ENCODE peak calls at places on chromosomes 5 and 9, in four cellular contexts. One of them, this sample, is unnamed.

GRCh38 chr5:22708770-22709328 is 144.3 kb downstream of the CDH12 start:
- DNase-seq in cardiac fibroblast: no peak
- DNase-seq in AG04449: no peak
- DNase-seq in skeletal muscle cell: no peak
- DNase-seq in this sample: no peak

GRCh38 chr9:126864771-126865170 is 4.3 kb downstream of the ZBTB34 start:
- DNase-seq in AG04449: no peak
- DNase-seq in cardiac fibroblast: no peak
- DNase-seq in skeletal muscle cell: no peak
- DNase-seq in this sample: no peak

GRCh38 chr5:164206196-164206595 is 700.8 kb downstream of the MAT2B start:
- DNase-seq in cardiac fibroblast: no peak
- DNase-seq in skeletal muscle cell: no peak
- DNase-seq in AG04449: no peak
- DNase-seq in this sample: no peak

GRCh38 chr9:120043448-120043847 is 536.5 kb downstream of the CDK5RAP2 start:
- DNase-seq in AG04449: no peak
- DNase-seq in skeletal muscle cell: no peak
- DNase-seq in cardiac fibroblast: no peak
- DNase-seq in this sample: no peak

GRCh38 chr9:136531904-136532798 is 13.7 kb downstream of the NOTCH1 start:
- DNase-seq in AG04449: no peak
- DNase-seq in cardiac fibroblast: no peak
- DNase-seq in skeletal muscle cell: no peak
- DNase-seq in this sample: peak; percentile 75

GRCh38 chr9:37939575-37940095 is 35.7 kb upstream of the SLC25A51 start:
- DNase-seq in AG04449: no peak
- DNase-seq in cardiac fibroblast: no peak
- DNase-seq in skeletal muscle cell: no peak
- DNase-seq in this sample: no peak

GRCh38 chr5:40682431-40683017 is 2.8 kb downstream of the PTGER4 start:
- DNase-seq in AG04449: no peak
- DNase-seq in skeletal muscle cell: no peak
- DNase-seq in cardiac fibroblast: peak; percentile 56
- DNase-seq in this sample: no peak

GRCh38 chr9:223167-223566 is 8.5 kb downstream of the DOCK8 start:
- DNase-seq in cardiac fibroblast: no peak
- DNase-seq in skeletal muscle cell: no peak
- DNase-seq in AG04449: no peak
- DNase-seq in this sample: no peak

GRCh38 chr9:69028754-69029153 is 6.8 kb upstream of the FXN start:
- DNase-seq in cardiac fibroblast: no peak
- DNase-seq in skeletal muscle cell: no peak
- DNase-seq in AG04449: no peak
- DNase-seq in this sample: no peak

GRCh38 chr5:95631991-95632675 is 12.2 kb downstream of the GPR150 start:
- DNase-seq in skeletal muscle cell: no peak
- DNase-seq in AG04449: no peak
- DNase-seq in cardiac fibroblast: peak; percentile 92
- DNase-seq in this sample: no peak

GRCh38 chr9:96636368-96636767 is 16.7 kb upstream of the CDC14B start:
- DNase-seq in skeletal muscle cell: no peak
- DNase-seq in cardiac fibroblast: no peak
- DNase-seq in AG04449: no peak
- DNase-seq in this sample: no peak
- H3K4me3 ChIP-seq in skeletal muscle cell: no peak overlapping the region
- H3K4me3 ChIP-seq in cardiac fibroblast: no peak overlapping the region
- H3K4me3 ChIP-seq in AG04449: no peak overlapping the region
- H3K4me3 ChIP-seq in this sample: no peak overlapping the region

GRCh38 chr9:89661391-89661949 is 56.7 kb downstream of the GADD45G start:
- DNase-seq in AG04449: no peak
- DNase-seq in skeletal muscle cell: no peak
- DNase-seq in cardiac fibroblast: no peak
- DNase-seq in this sample: peak; percentile 64

GRCh38 chr9:89663264-89663970 is 58.6 kb downstream of the GADD45G start:
- DNase-seq in cardiac fibroblast: no peak
- DNase-seq in AG04449: no peak
- DNase-seq in skeletal muscle cell: no peak
- DNase-seq in this sample: no peak

GRCh38 chr9:89664010-89664409 is 59.2 kb downstream of the GADD45G start:
- DNase-seq in AG04449: no peak
- DNase-seq in cardiac fibroblast: no peak
- DNase-seq in skeletal muscle cell: no peak
- DNase-seq in this sample: no peak

GRCh38 chr9:89661956-89662717 is 57.3 kb downstream of the GADD45G start:
- DNase-seq in skeletal muscle cell: peak; percentile 32
- DNase-seq in AG04449: peak; percentile 37
- DNase-seq in cardiac fibroblast: peak; percentile 59
- DNase-seq in this sample: peak; percentile 98

DNA sequence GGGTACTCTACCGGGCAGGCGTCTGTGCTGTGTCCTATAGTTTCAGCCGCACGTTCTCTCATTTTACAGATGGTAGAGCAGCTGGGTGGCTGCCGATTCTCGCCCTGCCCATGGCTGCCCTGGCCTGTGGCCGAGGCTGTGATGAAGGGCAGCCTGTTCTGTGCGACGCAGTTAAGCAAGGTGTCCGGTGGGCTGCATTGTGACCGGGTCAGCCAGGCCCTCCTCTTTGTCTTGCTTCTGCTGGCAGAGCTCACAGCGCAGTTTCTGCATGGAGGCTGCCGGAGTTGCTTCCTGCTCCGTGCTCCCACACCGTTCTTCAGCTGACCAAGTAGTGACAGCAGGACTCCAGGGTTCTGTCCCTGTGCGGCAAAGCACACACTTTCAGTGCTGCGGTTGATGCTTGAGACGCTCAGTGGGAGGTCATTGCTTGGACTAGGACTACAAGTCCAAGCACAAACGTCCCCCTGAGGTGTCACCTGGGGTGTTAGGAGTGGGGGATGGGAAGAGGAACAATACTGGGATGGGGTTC is 58.0 kb downstream of the GADD45G start:
- DNase-seq in skeletal muscle cell: no peak
- DNase-seq in cardiac fibroblast: no peak
- DNase-seq in AG04449: no peak
- DNase-seq in this sample: no peak
- H3K4me3 ChIP-seq in skeletal muscle cell: no peak overlapping the region
- H3K4me3 ChIP-seq in cardiac fibroblast: no peak overlapping the region
- H3K4me3 ChIP-seq in AG04449: no peak overlapping the region
- H3K4me3 ChIP-seq in this sample: no peak overlapping the region

DNA sequence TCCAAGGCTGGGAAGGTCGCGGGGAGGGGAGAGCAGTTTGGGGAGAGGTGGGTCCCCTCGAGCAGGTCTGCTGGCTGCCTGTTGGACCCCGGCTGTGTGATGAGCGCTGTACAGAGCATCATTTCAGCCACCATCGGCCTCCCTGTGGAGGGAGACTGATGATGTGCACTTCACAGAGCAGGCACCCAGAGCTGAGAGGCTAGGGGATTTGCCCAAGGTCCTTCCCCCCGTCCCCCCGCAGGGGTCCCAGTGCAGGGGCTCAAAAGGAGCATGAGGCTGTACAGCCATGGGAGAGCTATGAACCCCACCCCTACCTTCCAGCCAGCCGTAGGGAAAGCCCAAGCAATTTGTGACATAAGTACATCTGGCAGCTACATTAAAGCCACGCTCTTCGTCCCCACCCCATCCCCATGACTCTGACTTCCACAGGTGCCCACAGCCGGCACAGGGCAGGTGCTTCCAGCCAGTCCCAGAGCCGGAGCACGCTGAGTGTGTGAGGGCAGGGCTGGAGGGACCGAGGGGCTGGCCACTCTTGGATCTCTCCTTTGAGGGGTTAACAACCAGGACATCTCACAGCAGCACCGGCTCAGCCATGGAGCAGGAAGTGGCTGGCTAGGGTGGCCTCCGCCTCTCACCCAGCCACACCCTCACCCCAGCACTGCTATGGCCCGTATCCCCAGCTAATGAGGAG is 2.3 kb upstream of the FAM78A start:
- DNase-seq in AG04449: no peak
- DNase-seq in cardiac fibroblast: no peak
- DNase-seq in skeletal muscle cell: no peak
- DNase-seq in this sample: peak; percentile 25
- H3K4me3 ChIP-seq in AG04449: no peak overlapping the region
- H3K4me3 ChIP-seq in cardiac fibroblast: no peak overlapping the region
- H3K4me3 ChIP-seq in skeletal muscle cell: no peak overlapping the region
- H3K4me3 ChIP-seq in this sample: no peak overlapping the region

DNA sequence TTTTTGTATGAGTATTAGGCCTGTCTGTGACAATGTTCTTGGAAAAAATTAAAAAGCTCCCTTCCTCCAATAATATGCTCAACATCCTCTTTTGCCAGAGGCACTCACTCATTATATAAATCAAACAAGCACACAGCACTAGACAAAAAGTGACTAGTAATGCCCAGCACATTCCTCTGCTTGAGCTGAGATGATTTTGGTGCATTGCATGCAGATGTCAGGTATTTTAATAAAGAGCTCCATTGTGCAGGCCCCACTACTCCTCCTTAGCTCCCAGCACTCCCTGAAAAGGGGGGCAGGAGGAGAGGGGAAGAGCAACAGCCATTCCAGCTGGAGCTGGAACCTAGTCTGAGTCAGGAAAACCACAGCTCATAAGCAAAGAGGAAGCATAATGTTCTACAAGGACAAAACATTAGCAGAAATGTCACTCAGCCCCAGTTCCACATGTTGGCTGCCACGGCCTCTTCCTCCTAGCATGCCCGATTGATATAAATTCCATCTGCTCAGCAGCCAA is 348.5 kb downstream of the BNC2 start:
- DNase-seq in cardiac fibroblast: peak; percentile 79
- DNase-seq in AG04449: peak; percentile 80
- DNase-seq in skeletal muscle cell: peak; percentile 60
- DNase-seq in this sample: no peak
- H3K4me3 ChIP-seq in cardiac fibroblast: no peak overlapping the region
- H3K4me3 ChIP-seq in AG04449: no peak overlapping the region
- H3K4me3 ChIP-seq in skeletal muscle cell: no peak overlapping the region
- H3K4me3 ChIP-seq in this sample: no peak overlapping the region

DNA sequence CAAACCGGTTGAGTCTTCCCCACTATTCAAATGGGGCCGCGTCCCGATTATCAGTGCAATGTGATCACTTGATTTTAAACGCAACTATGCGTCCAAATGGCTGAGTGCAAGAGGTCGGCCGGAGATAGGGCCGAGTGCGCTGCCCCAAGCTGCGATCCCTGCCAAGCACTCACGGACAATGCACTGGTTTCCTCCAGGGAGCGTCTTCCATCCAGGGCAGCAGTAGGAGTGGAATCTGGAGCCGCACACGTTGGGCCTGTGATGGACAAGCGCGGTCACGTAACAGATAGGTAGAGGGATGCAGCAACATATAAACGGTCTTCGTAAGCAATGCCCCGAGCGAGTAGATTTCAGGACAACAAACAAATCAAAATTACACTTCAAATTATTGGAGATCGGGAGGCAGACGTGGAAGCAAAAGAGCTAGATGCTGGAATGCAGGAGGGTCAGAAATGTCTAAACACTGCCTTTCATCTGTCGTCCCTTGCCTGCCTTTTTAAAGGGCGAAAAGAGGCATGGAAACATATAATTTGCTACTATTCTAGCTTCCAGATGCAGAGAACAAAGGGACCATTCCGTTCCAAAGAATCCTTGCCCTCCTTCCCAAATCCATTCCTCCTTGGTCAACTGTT is 1.7 kb downstream of the FBN2 start:
- DNase-seq in skeletal muscle cell: no peak
- DNase-seq in cardiac fibroblast: peak; percentile 8
- DNase-seq in AG04449: no peak
- DNase-seq in this sample: no peak
- H3K4me3 ChIP-seq in skeletal muscle cell: peak overlapping the region; percentile 79
- H3K4me3 ChIP-seq in cardiac fibroblast: peak overlapping the region; percentile 81
- H3K4me3 ChIP-seq in AG04449: peak overlapping the region; percentile 91
- H3K4me3 ChIP-seq in this sample: no peak overlapping the region

DNA sequence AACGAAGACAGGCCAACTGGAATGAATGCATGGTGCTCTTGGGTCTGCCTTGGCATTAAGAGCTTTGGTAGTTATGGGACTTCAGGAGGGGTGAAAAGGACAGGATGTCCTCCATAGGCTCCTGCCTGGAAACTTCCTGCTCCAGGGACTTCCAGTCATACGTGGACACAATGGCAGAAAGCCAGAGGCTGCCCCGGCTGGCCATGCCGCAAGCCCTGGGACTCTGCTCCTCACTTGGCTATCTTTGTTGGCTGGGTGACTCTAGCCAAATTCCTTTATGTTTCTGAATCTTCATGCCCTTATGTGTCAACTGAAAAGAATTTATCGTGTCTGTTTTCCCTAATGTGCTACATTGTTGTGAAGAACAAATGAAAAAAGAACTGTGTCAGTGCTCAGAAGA is 136.9 kb downstream of the SIL1 start:
- DNase-seq in cardiac fibroblast: peak; percentile 90
- DNase-seq in skeletal muscle cell: peak; percentile 74
- DNase-seq in AG04449: peak; percentile 29
- DNase-seq in this sample: peak; percentile 22
- H3K4me3 ChIP-seq in cardiac fibroblast: no peak overlapping the region
- H3K4me3 ChIP-seq in skeletal muscle cell: no peak overlapping the region
- H3K4me3 ChIP-seq in AG04449: no peak overlapping the region
- H3K4me3 ChIP-seq in this sample: no peak overlapping the region

GRCh38 chr9:121700165-121700830 is 48.9 kb downstream of the DAB2IP start:
- DNase-seq in AG04449: no peak
- DNase-seq in cardiac fibroblast: peak; percentile 53
- DNase-seq in skeletal muscle cell: no peak
- DNase-seq in this sample: peak; percentile 79

GRCh38 chr9:121700831-121701419 is 49.5 kb downstream of the DAB2IP start:
- DNase-seq in AG04449: no peak
- DNase-seq in skeletal muscle cell: no peak
- DNase-seq in cardiac fibroblast: no peak
- DNase-seq in this sample: no peak

GRCh38 chr9:121701736-121702261 is 50.4 kb downstream of the DAB2IP start:
- DNase-seq in skeletal muscle cell: no peak
- DNase-seq in AG04449: no peak
- DNase-seq in cardiac fibroblast: no peak
- DNase-seq in this sample: no peak

GRCh38 chr9:121698627-121699270 is 47.3 kb downstream of the DAB2IP start:
- DNase-seq in cardiac fibroblast: no peak
- DNase-seq in AG04449: no peak
- DNase-seq in skeletal muscle cell: no peak
- DNase-seq in this sample: peak; percentile 52

DNA sequence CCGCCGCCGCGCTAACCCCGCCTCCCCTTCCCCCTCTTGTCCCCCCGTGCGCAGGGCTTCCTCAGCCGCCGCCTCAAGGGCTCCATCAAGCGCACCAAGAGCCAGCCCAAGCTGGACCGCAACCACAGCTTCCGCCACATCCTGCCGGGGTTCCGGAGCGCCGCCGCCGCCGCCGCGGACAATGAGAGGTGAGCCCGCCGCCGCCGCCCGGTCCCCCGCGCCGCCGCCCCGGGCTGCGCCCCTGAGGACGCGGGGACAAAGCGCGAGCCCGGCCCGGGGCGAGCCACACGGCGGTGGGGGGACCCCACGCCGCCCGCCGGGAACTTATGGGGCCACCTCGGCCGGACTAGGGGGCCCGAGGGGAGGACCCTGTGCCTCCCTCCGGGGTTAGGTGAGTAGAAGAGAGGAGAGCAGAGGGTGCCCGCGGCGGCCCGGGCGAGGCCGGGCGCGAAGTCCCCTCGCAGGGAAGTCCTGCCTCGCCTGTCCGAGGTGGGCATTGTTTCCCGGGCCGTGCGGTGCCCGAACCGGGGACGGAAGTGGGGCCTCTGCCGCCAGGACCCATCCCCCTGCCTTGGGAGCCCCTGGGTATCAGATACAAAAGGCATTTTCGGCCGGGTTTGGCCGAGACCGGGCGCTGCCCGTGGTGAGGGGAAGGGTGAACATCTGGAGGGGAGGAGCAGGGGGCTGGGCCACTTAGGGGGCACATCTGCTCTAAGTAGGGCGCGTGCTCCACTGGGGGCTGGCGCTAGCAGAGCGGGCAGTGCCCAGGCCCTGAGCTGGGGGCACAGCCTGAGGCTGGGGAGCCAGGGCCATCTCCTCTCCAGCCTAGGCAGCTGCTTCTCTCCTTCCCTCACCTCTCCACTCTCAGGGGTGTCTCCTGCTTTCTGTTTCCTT is 48.1 kb downstream of the DAB2IP start:
- DNase-seq in cardiac fibroblast: peak; percentile 38
- DNase-seq in AG04449: no peak
- DNase-seq in skeletal muscle cell: no peak
- DNase-seq in this sample: peak; percentile 65
- H3K4me3 ChIP-seq in cardiac fibroblast: peak overlapping the region; percentile 58
- H3K4me3 ChIP-seq in AG04449: peak overlapping the region; percentile 61
- H3K4me3 ChIP-seq in skeletal muscle cell: peak overlapping the region; percentile 71
- H3K4me3 ChIP-seq in this sample: no peak overlapping the region